ENCODE peak calls at places on chromosomes 7 and 10, in four cellular contexts. I is H9, S is H1, W is IMR-90. Y is an unnamed sample.

GRCh38 chr10:45673074-45673628 is 579 bp upstream of the ZFAND4 start:
- DNase-seq in I (no peak), S (no peak), W (no peak), Y (no peak)

GRCh38 chr7:115678049-115678982 is 352.2 kb downstream of the TFEC start:
- DNase-seq in I (no peak), S (no peak), W (peak; percentile 74), Y (no peak)

GRCh38 chr10:70300908-70301597 is 17.2 kb upstream of the NPFFR1 start:
- DNase-seq in I (no peak), S (no peak), W (no peak), Y (no peak)

GRCh38 chr10:44938938-44939337 is 20.7 kb upstream of the RASSF4 start:
- DNase-seq in I (no peak), S (no peak), W (no peak), Y (no peak)

GRCh38 chr7:107463139-107464078 is 6.4 kb upstream of the GPR22 start:
- DNase-seq in I (peak; percentile 56), S (no peak), W (peak; percentile 79), Y (peak; percentile 31)

GRCh38 chr10:75197906-75198305 is 12.7 kb upstream of the VDAC2 start:
- DNase-seq in I (no peak), S (no peak), W (no peak), Y (no peak)

GRCh38 chr10:17645591-17646345 is 1.8 kb downstream of the STAM start:
- DNase-seq in I (no peak), S (no peak), W (peak; percentile 18), Y (no peak)

GRCh38 chr10:124827474-124827873 is 25.9 kb downstream of the ABRAXAS2 start:
- DNase-seq in I (no peak), S (no peak), W (peak; percentile 14), Y (no peak)

GRCh38 chr7:112888781-112889180 is 98.6 kb upstream of the TMEM168 start:
- DNase-seq in I (no peak), S (no peak), W (no peak), Y (no peak)

GRCh38 chr10:99709480-99710229 is 22.3 kb downstream of the COX15 start:
- DNase-seq in I (peak; percentile 40), S (no peak), W (peak; percentile 73), Y (no peak)

GRCh38 chr10:77965294-77965693 is 38.7 kb upstream of the DLG5 start:
- DNase-seq in I (no peak), S (no peak), W (peak; percentile 91), Y (no peak)

GRCh38 chr7:112453505-112454171 is 3.4 kb downstream of the IFRD1 start:
- DNase-seq in I (no peak), S (no peak), W (peak; percentile 83), Y (no peak)

GRCh38 chr7:141039366-141039765 is 24.6 kb upstream of the MRPS33 start:
- DNase-seq in I (no peak), S (no peak), W (peak; percentile 30), Y (no peak)

GRCh38 chr10:113480828-113481502 is 71.9 kb upstream of the HABP2 start:
- DNase-seq in I (no peak), S (no peak), W (no peak), Y (no peak)

GRCh38 chr10:86798030-86798429 is 41.6 kb downstream of the BMPR1A start:
- DNase-seq in I (no peak), S (no peak), W (no peak), Y (no peak)

GRCh38 chr7:19026888-19027287 is 90.5 kb downstream of the TWIST1 start:
- DNase-seq in I (no peak), S (no peak), W (peak; percentile 54), Y (no peak)

GRCh38 chr10:17201165-17202013 is at the start of gene TRDMT1:
- DNase-seq in I (peak; percentile 87), S (peak; percentile 90), W (peak; percentile 86), Y (peak; percentile 96)

GRCh38 chr7:157740251-157740650 is 403.4 kb downstream of the DNAJB6 start:
- DNase-seq in I (no peak), S (no peak), W (no peak), Y (no peak)

GRCh38 chr7:23927709-23928108 is 217.7 kb downstream of the STK31 start:
- DNase-seq in I (no peak), S (no peak), W (no peak), Y (no peak)

GRCh38 chr10:18325889-18326531 is 185.8 kb downstream of the CACNB2 start:
- DNase-seq in I (no peak), S (no peak), W (peak; percentile 47), Y (no peak)

GRCh38 chr7:127209886-127210285 is 42.9 kb downstream of the GRM8 start:
- DNase-seq in I (no peak), S (no peak), W (no peak), Y (no peak)

GRCh38 chr7:108030536-108030935 is 27.6 kb upstream of the LAMB1 start:
- DNase-seq in I (no peak), S (no peak), W (peak; percentile 62), Y (no peak)

GRCh38 chr7:82816272-82816671 is 346.4 kb downstream of the PCLO start:
- DNase-seq in I (no peak), S (no peak), W (no peak), Y (no peak)

GRCh38 chr10:46310143-46310514 is 23.3 kb downstream of the ANTXRL start:
- DNase-seq in I (peak; percentile 19), S (no peak), W (no peak), Y (no peak)

GRCh38 chr7:27942711-27943110 is 202.7 kb downstream of the TAX1BP1 start:
- DNase-seq in I (no peak), S (no peak), W (no peak), Y (no peak)

GRCh38 chr7:38903057-38903456 is 5.9 kb downstream of the VPS41 start:
- DNase-seq in I (no peak), S (no peak), W (no peak), Y (no peak)

GRCh38 chr7:12686234-12686893 is 1.1 kb upstream of the ARL4A start:
- DNase-seq in I (peak; percentile 98), S (peak; percentile 99), W (peak; percentile 77), Y (peak; percentile 85)

GRCh38 chr10:27479016-27479415 is 25.1 kb upstream of the RAB18 start:
- DNase-seq in I (no peak), S (no peak), W (no peak), Y (no peak)

GRCh38 chr7:38215734-38216670 is 38.0 kb downstream of the STARD3NL start:
- DNase-seq in I (peak; percentile 83), S (peak; percentile 82), W (peak; percentile 93), Y (peak; percentile 71)

GRCh38 chr10:98365698-98366530 is 49.1 kb downstream of the PYROXD2 start:
- DNase-seq in I (no peak), S (no peak), W (no peak), Y (no peak)

GRCh38 chr10:64103750-64104149 is 582.5 kb downstream of the REEP3 start:
- DNase-seq in I (no peak), S (no peak), W (no peak), Y (no peak)

GRCh38 chr7:2542011-2542923 is 13.1 kb downstream of the BRAT1 start:
- DNase-seq in I (no peak), S (no peak), W (no peak), Y (no peak)

GRCh38 chr10:8072211-8072610 is 17.7 kb downstream of the GATA3 start:
- DNase-seq in I (no peak), S (no peak), W (no peak), Y (no peak)

GRCh38 chr7:64863021-64863420 is 40.1 kb upstream of the ZNF273 start:
- DNase-seq in I (peak; percentile 7), S (no peak), W (no peak), Y (no peak)

GRCh38 chr7:50397320-50397970 is 52.7 kb downstream of the FIGNL1 start:
- DNase-seq in I (no peak), S (no peak), W (no peak), Y (no peak)

GRCh38 chr7:2247141-2247985 is 5.3 kb downstream of the NUDT1 start:
- DNase-seq in I (peak; percentile 75), S (peak; percentile 92), W (no peak), Y (no peak)

GRCh38 chr7:132571970-132572369 is 4.3 kb downstream of the PLXNA4 start:
- DNase-seq in I (no peak), S (no peak), W (no peak), Y (no peak)

GRCh38 chr10:128784444-128784843 is 658.2 kb upstream of the MKI67 start:
- DNase-seq in I (no peak), S (no peak), W (no peak), Y (no peak)

GRCh38 chr10:97463363-97464132 is 17.6 kb downstream of the ZDHHC16 start:
- DNase-seq in I (peak; percentile 78), S (peak; percentile 77), W (peak; percentile 69), Y (peak; percentile 39)

DNA sequence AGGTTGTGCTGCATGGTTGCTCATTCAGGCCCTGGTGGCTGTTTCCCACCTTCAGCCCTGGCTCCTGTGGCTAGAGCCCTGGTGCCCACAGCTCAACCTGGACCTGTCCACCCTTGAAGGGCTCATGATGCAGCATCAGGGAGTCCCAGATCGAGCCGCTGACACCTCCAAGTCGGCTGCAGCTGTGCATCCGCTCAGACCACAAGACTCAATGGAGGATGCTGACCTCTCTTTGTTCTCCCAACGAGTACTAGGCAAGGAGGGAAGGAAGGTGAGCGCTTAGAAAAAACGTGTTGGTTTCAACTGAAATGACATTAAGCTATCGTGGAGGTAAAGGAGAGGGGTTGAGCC is 9.5 kb upstream of the C10orf95 start:
- DNase-seq in I (no peak), S (no peak), W (no peak), Y (no peak)
- H2BK120ac ChIP-seq in I (peak overlapping the region; percentile 84), S (no peak overlapping the region), W (peak overlapping the region; percentile 42), Y (no peak overlapping the region)

GRCh38 chr7:48035301-48035966 is at the start of gene C7orf57:
- DNase-seq in I (peak; percentile 93), S (peak; percentile 94), W (peak; percentile 77), Y (peak; percentile 86)
- H3K27ac ChIP-seq in I (no peak within 1 kb of the TSS), S (no peak within 1 kb of the TSS), W (no peak within 1 kb of the TSS), Y (no peak within 1 kb of the TSS)

DNA sequence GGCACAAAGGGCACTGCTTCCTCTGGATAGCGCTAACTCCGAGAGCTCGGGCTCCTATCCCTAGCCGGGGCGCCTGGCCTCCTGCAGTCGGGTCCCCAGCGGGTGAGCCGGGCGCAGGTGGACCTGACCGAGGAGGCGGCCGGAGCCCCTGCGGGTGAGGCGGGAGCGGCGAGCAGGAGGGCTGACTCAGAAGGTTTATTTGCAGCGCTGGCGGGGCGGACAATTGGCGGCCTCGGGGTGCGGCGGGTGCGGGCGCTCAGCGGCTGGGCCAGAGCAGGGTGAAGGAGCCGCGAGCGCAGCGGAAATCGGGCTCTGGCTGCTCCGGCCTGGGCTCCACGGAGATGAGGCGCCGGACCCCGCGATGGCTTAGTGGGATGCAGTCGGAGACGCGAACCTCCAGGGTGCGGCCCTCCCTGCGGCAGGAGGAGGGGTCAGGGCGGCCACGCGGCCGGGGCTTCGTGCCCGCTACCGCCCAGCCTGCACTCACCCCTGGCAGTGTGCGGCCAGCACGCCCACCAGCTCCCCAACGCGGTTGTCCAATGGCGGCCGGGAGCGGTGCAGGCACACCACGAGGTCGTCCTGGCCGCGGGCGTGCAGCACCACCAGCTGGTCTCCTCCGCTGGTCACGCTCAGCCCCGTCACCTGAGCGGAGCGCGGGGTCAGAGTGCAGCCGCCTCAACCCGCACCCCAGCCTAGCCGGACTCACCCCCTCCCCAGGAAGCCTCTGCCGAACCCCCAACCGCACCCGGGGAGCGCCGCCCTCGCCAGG is 16.1 kb downstream of the MYO1G start:
- DNase-seq in I (peak; percentile 62), S (peak; percentile 67), W (no peak), Y (no peak)
- H2AFZ ChIP-seq in I (no peak overlapping the region), S (peak overlapping the region; percentile 12), W (peak overlapping the region; percentile 90), Y (peak overlapping the region; percentile 78)

GRCh38 chr10:29099001-29099400 is 189.9 kb upstream of the LYZL1 start:
- DNase-seq in I (no peak), S (no peak), W (no peak), Y (no peak)
- H2BK120ac ChIP-seq in I (no peak overlapping the region), S (no peak overlapping the region), W (no peak overlapping the region), Y (no peak overlapping the region)